ENCODE peak calls at places on chromosomes 13 and 19, in ten cellular contexts. Q is activated T-helper 2 cell treated with anti-CD3 and anti-CD28 coated beads, Interferon-gamma antibody, Interleukin-2, Interleukin-4, amounts not matched to agents 10 μg/mL and 5 μg/mL and 100 μg/mL, durations not matched to agents 14 hours and 24 hours and 36 hours; E is activated effector memory CD4-positive, alpha-beta T cell treated with Interleukin-2 at 50 U/mL for 16 hours; W is astrocyte; C is progenitor cell of endocrine pancreas; Z is T-helper 2 cell treated with Interferon-gamma antibody and Interleukin-4, amounts not matched to agents 5 μg/mL and 100 μg/mL, for 36 hours; T is AG09309; L is NCI-H1092; P is stimulated activated naive CD8-positive, alpha-beta T cell treated with anti-CD3 and anti-CD28 coated beads, Interleukin-15, amount 100 ng/mL, for 72 hours; N is AG08395. M is an unnamed sample.

GRCh38 chr13:61414686-61415664 is 674 bp downstream of the PCDH20 start:
- DNase-seq in Q (no peak), E (no peak), W (peak), C (peak), Z (no peak), T (no peak), L (peak), P (no peak), N (no peak), M (peak)

GRCh38 chr13:51804295-51805172 is 571 bp upstream of the DHRS12 start:
- DNase-seq in Q (no peak), E (no peak), W (no peak), C (no peak), Z (no peak), T (no peak), L (peak), P (no peak), N (no peak), M (no peak)

GRCh38 chr19:780935-781334 is 16.3 kb upstream of the PTBP1 start:
- DNase-seq in Q (no peak), E (no peak), W (no peak), C (no peak), Z (no peak), T (no peak), L (no peak), P (no peak), N (no peak), M (no peak)

GRCh38 chr13:69951412-69951811 is 156.2 kb upstream of the ATXN8OS start:
- DNase-seq in Q (no peak), E (no peak), W (no peak), C (no peak), Z (no peak), T (no peak), L (no peak), P (no peak), N (no peak), M (no peak)

GRCh38 chr19:41264581-41265375 is 606 bp downstream of the HNRNPUL1 start:
- DNase-seq in Q (peak), E (peak), W (peak), C (peak), Z (peak), T (no peak), L (peak), P (no peak), N (peak), M (peak)

GRCh38 chr13:71912524-71912923 is 45.5 kb upstream of the DACH1 start:
- DNase-seq in Q (no peak), E (no peak), W (peak), C (no peak), Z (no peak), T (no peak), L (no peak), P (no peak), N (no peak), M (no peak)

GRCh38 chr19:55679343-55680257 is 4.6 kb downstream of the EPN1 start:
- DNase-seq in Q (no peak), E (no peak), W (no peak), C (no peak), Z (no peak), T (no peak), L (no peak), P (no peak), N (no peak), M (no peak)

GRCh38 chr13:103556681-103557080 is 490.5 kb upstream of the SLC10A2 start:
- DNase-seq in Q (no peak), E (no peak), W (no peak), C (no peak), Z (no peak), T (no peak), L (no peak), P (no peak), N (no peak), M (no peak)

GRCh38 chr13:39415403-39415802 is 187.6 kb downstream of the LHFPL6 start:
- DNase-seq in Q (no peak), E (no peak), W (no peak), C (no peak), Z (no peak), T (no peak), L (peak), P (no peak), N (peak), M (peak)

GRCh38 chr19:8935460-8935859 is 74.7 kb downstream of the MUC16 start:
- DNase-seq in Q (no peak), E (no peak), W (peak), C (no peak), Z (no peak), T (no peak), L (no peak), P (no peak), N (no peak), M (no peak)

GRCh38 chr19:31897292-31897691 is 448.1 kb upstream of the ZNF507 start:
- DNase-seq in Q (no peak), E (no peak), W (no peak), C (no peak), Z (no peak), T (no peak), L (no peak), P (no peak), N (no peak), M (no peak)

GRCh38 chr13:80458546-80458945 is 117.6 kb upstream of the SPRY2 start:
- DNase-seq in Q (no peak), E (no peak), W (no peak), C (no peak), Z (no peak), T (no peak), L (no peak), P (no peak), N (no peak), M (no peak)

GRCh38 chr13:48231948-48232347 is 1.1 kb upstream of the ITM2B start:
- DNase-seq in Q (no peak), E (no peak), W (no peak), C (no peak), Z (no peak), T (no peak), L (no peak), P (no peak), N (no peak), M (no peak)

GRCh38 chr19:28039677-28040381 is 1173.1 kb downstream of the UQCRFS1 start:
- DNase-seq in Q (no peak), E (no peak), W (peak), C (no peak), Z (no peak), T (no peak), L (no peak), P (no peak), N (no peak), M (peak)

M was measured in islet precursor cell.